ENCODE peak calls at places on chromosomes 16 and 17, in six cellular contexts. Q, F, T, A, G and L are unnamed samples.
A peak's percentile ranks its signal among the peaks of the same experiment; 100 is the strongest.

GRCh38 chr17:58304735-58305486 is 23.7 kb downstream of the TSPOAP1 start:
- DNase-seq in Q (peak; percentile 30), F (no peak), T (peak; percentile 62), A (no peak), G (peak; percentile 33), L (peak; percentile 75)

GRCh38 chr17:63358111-63358839 is 87.8 kb downstream of the CYB561 start:
- DNase-seq in Q (peak; percentile 39), F (no peak), T (no peak), A (no peak), G (no peak), L (peak; percentile 87)

GRCh38 chr17:7484964-7485377 is 805 bp downstream of the POLR2A start:
- DNase-seq in Q (no peak), F (no peak), T (no peak), A (no peak), G (no peak), L (no peak)

GRCh38 chr16:1291576-1291974 is 17.9 kb upstream of the UBE2I start:
- DNase-seq in Q (no peak), F (no peak), T (no peak), A (no peak), G (peak; percentile 38), L (peak; percentile 51)

GRCh38 chr16:56423584-56424403 is 1.6 kb downstream of the AMFR start:
- DNase-seq in Q (peak; percentile 11), F (no peak), T (no peak), A (no peak), G (no peak), L (no peak)

GRCh38 chr17:33778505-33779398 is 476.3 kb upstream of the CCL2 start:
- DNase-seq in Q (peak; percentile 57), F (peak; percentile 85), T (no peak), A (no peak), G (peak; percentile 57), L (peak; percentile 73)

GRCh38 chr16:80023865-80024264 is 423.3 kb upstream of the MAF start:
- DNase-seq in Q (no peak), F (no peak), T (no peak), A (no peak), G (no peak), L (peak; percentile 70)

GRCh38 chr17:69834494-69834893 is 240.5 kb upstream of the KCNJ16 start:
- DNase-seq in Q (no peak), F (no peak), T (no peak), A (no peak), G (no peak), L (no peak)

GRCh38 chr17:59561042-59561441 is 4.4 kb upstream of the DHX40 start:
- DNase-seq in Q (peak; percentile 43), F (peak; percentile 66), T (no peak), A (no peak), G (peak; percentile 62), L (no peak)

GRCh38 chr16:84013787-84014569 is 28.6 kb downstream of the SLC38A8 start:
- DNase-seq in Q (peak; percentile 72), F (peak; percentile 100), T (no peak), A (no peak), G (peak; percentile 97), L (peak; percentile 77)

GRCh38 chr17:63950940-63951907 is 19.1 kb upstream of the CD79B start:
- DNase-seq in Q (no peak), F (peak; percentile 95), T (no peak), A (no peak), G (peak; percentile 92), L (no peak)

GRCh38 chr16:1900452-1900774 is 17.8 kb downstream of the HS3ST6 start:
- DNase-seq in Q (no peak), F (no peak), T (no peak), A (no peak), G (no peak), L (no peak)

GRCh38 chr17:66850692-66851091 is 15.8 kb downstream of the CACNG5 start:
- DNase-seq in Q (no peak), F (no peak), T (no peak), A (no peak), G (no peak), L (no peak)

GRCh38 chr17:78356163-78356713 is 3.6 kb downstream of the SOCS3 start:
- DNase-seq in Q (no peak), F (peak; percentile 87), T (no peak), A (peak; percentile 81), G (peak; percentile 81), L (peak; percentile 96)

GRCh38 chr17:20948984-20949777 is 93.6 kb downstream of the USP22 start:
- DNase-seq in Q (no peak), F (no peak), T (no peak), A (no peak), G (no peak), L (no peak)

GRCh38 chr16:90057738-90058173 is 19.4 kb downstream of the PRDM7 start:
- DNase-seq in Q (no peak), F (no peak), T (no peak), A (peak; percentile 35), G (no peak), L (peak; percentile 64)

GRCh38 chr16:84700518-84701277 is 898 bp downstream of the USP10 start:
- DNase-seq in Q (peak; percentile 37), F (peak; percentile 60), T (no peak), A (no peak), G (no peak), L (no peak)

GRCh38 chr16:88739139-88739974 is 33.1 kb downstream of the CTU2 start:
- DNase-seq in Q (no peak), F (no peak), T (no peak), A (no peak), G (no peak), L (no peak)
- H3K36me3 ChIP-seq in Q (peaks cover 33% of the 10 kb centered on the region), F (peaks cover 9% of the 10 kb centered on the region), T (peaks cover 30% of the 10 kb centered on the region), A (peaks cover 35% of the 10 kb centered on the region), G (peaks cover 3% of the 10 kb centered on the region), L (peaks cover 41% of the 10 kb centered on the region)

DNA sequence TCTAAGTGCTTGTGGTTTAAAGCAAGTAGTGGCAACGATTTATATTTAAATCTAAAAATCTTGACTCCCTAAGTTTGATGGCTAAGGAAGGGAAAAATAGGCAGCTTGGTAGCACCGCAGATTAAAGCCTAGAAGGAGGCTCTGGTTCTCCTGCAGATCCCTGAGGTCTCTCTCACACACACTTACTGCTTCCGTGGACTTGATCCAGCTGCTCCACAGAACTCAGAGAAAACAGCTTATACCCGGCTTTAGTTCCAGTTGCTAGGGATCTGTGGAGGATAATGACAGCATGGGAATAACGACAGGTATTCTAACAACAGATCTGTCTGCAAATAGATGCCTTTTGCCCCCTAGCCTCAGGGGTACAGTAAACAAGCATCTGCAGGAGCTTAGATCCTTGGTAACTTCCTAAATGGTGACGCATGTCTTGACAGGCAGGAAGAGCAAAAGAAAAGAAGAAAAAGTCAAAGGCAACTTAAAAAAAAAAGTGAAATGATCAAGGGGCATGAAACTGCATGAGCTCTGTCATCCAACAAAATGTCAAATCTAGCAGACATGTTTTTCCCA is 4.5 kb downstream of the WIPI1 start:
- DNase-seq in Q (no peak), F (no peak), T (no peak), A (no peak), G (no peak), L (no peak)
- H3K36me3 ChIP-seq in Q (peaks cover 30% of the 10 kb centered on the region), F (peaks cover 33% of the 10 kb centered on the region), T (peaks cover 27% of the 10 kb centered on the region), A (peaks cover 46% of the 10 kb centered on the region), G (peaks cover 3% of the 10 kb centered on the region), L (peaks cover 51% of the 10 kb centered on the region)

DNA sequence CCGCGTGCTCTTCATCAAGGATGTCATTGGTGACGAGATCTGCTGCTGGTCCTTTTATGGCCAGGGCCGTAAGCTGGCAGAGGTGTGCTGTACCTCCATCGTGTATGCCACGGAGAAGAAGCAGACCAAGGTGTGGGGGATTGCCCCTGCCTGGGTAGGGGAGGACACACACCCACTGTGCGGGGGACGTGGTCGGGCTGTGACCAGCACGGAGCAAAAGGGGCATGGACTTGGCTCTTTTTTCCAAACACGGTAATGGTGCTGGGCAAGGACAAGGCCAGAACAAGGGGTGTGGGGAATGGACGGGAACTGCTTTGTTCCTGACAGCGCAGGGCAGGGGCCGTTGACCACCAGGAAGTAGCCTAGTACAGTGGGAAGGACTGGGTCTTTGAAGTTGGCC is 6.8 kb downstream of the TNFAIP1 start:
- DNase-seq in Q (no peak), F (no peak), T (no peak), A (no peak), G (no peak), L (no peak)
- H3K36me3 ChIP-seq in Q (peaks cover 72% of the 10 kb centered on the region), F (peaks cover 80% of the 10 kb centered on the region), T (peaks cover 52% of the 10 kb centered on the region), A (peaks cover 49% of the 10 kb centered on the region), G (peaks cover 21% of the 10 kb centered on the region), L (peaks cover 67% of the 10 kb centered on the region)

GRCh38 chr16:26957283-26957859 is 109.4 kb upstream of the C16orf82 start:
- DNase-seq in Q (no peak), F (no peak), T (no peak), A (no peak), G (no peak), L (no peak)

GRCh38 chr16:26952411-26952810 is 114.3 kb upstream of the C16orf82 start:
- DNase-seq in Q (no peak), F (peak; percentile 57), T (no peak), A (no peak), G (peak; percentile 54), L (no peak)

GRCh38 chr16:26951950-26952349 is 114.8 kb upstream of the C16orf82 start:
- DNase-seq in Q (no peak), F (no peak), T (no peak), A (no peak), G (no peak), L (no peak)
- H3K36me3 ChIP-seq in Q (no peaks in the 10 kb centered on the region), F (no peaks in the 10 kb centered on the region), T (no peaks in the 10 kb centered on the region), A (no peaks in the 10 kb centered on the region), G (no peaks in the 10 kb centered on the region), L (no peaks in the 10 kb centered on the region)

GRCh38 chr16:11734653-11735043 is 8.0 kb downstream of the TXNDC11 start:
- DNase-seq in Q (no peak), F (no peak), T (no peak), A (no peak), G (no peak), L (no peak)
- H3K36me3 ChIP-seq in Q (peaks cover 63% of the 10 kb centered on the region), F (peaks cover 70% of the 10 kb centered on the region), T (peaks cover 30% of the 10 kb centered on the region), A (peaks cover 41% of the 10 kb centered on the region), G (peaks cover 6% of the 10 kb centered on the region), L (peaks cover 80% of the 10 kb centered on the region)

DNA sequence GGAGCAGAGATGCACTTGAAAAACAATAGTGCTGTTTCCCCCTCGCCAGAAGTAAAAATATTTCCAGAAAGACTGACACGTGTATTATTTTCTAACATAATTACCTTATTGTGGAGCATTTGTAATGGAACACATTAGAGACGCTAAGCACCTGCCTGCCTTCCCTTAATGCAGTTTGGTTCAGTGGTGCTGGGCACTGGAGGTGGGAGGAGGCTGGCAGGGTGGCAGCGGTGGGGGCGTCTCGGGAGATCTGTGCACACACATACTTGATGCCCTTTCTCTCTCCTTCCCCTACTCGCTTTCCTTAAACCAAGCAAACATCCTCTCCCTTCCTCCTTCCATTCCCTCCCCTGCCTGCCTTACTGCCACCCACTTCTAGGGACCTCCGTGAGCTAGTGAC is 156.6 kb upstream of the SDK2 start:
- DNase-seq in Q (no peak), F (peak; percentile 43), T (no peak), A (peak; percentile 56), G (no peak), L (no peak)
- H3K36me3 ChIP-seq in Q (no peaks in the 10 kb centered on the region), F (no peaks in the 10 kb centered on the region), T (no peaks in the 10 kb centered on the region), A (no peaks in the 10 kb centered on the region), G (no peaks in the 10 kb centered on the region), L (no peaks in the 10 kb centered on the region)

GRCh38 chr17:75208161-75208560 is 2.7 kb downstream of the NUP85 start:
- DNase-seq in Q (no peak), F (no peak), T (no peak), A (no peak), G (no peak), L (no peak)
- H3K36me3 ChIP-seq in Q (peaks cover 26% of the 10 kb centered on the region), F (peaks cover 44% of the 10 kb centered on the region), T (peaks cover 29% of the 10 kb centered on the region), A (peaks cover 37% of the 10 kb centered on the region), G (peaks cover 19% of the 10 kb centered on the region), L (peaks cover 39% of the 10 kb centered on the region)